ENCODE peak calls at places on chromosomes 4 and X, in five cellular contexts. V is suprapubic skin, F is upper lobe of left lung, K is GM12878, R is endothelial cell of umbilical vein. P is an unnamed sample.

GRCh38 chr4:185304944-185305690 is 90.6 kb downstream of the LRP2BP start:
- DNase-seq in K (peak), F (no peak), V (no peak), R (peak), P (no peak)

GRCh38 chr4:109873791-109874514 is 26.0 kb downstream of the LRIT3 start:
- DNase-seq in R (no peak), F (no peak), V (no peak), K (no peak), P (no peak)

GRCh38 chrX:136275553-136275952 is 24.4 kb upstream of the MAP7D3 start:
- DNase-seq in K (no peak), V (no peak), R (no peak), F (no peak), P (no peak)

GRCh38 chrX:154046262-154046771 is 26.6 kb upstream of the IRAK1 start:
- DNase-seq in V (no peak), F (no peak), K (no peak), R (peak), P (no peak)

GRCh38 chr4:13173974-13174373 is 310.2 kb downstream of the RAB28 start:
- DNase-seq in V (peak), K (no peak), R (no peak), F (no peak), P (no peak)

GRCh38 chr4:74202062-74202586 is 44.2 kb downstream of the MTHFD2L start:
- DNase-seq in R (no peak), F (no peak), K (no peak), V (no peak), P (no peak)

GRCh38 chrX:10649286-10649685 is 28.9 kb upstream of the MID1 start:
- DNase-seq in F (no peak), R (no peak), K (no peak), V (no peak), P (no peak)

GRCh38 chr4:100935090-100935489 is 412.2 kb downstream of the PPP3CA start:
- DNase-seq in R (peak), K (no peak), F (no peak), V (no peak), P (no peak)

GRCh38 chr4:116512552-116512951 is 572.8 kb downstream of the TRAM1L1 start:
- DNase-seq in F (no peak), V (no peak), K (no peak), R (no peak), P (no peak)

GRCh38 chr4:73257995-73258667 is 467 bp downstream of the ANKRD17 start:
- DNase-seq in V (peak), K (no peak), R (peak), F (no peak), P (no peak)

GRCh38 chr4:110483516-110483915 is 7.6 kb downstream of the ENPEP start:
- DNase-seq in V (no peak), K (no peak), R (no peak), F (no peak), P (no peak)

GRCh38 chr4:7872264-7872771 is 67.3 kb downstream of the AFAP1 start:
- DNase-seq in K (no peak), F (no peak), V (no peak), R (no peak), P (no peak)

GRCh38 chrX:8845060-8845459 is 43.9 kb upstream of the FAM9A start:
- DNase-seq in R (no peak), F (no peak), K (no peak), V (no peak), P (no peak)

GRCh38 chr4:71184195-71184781 is 154.5 kb upstream of the SLC4A4 start:
- DNase-seq in F (no peak), V (no peak), K (peak), R (peak), P (peak)

GRCh38 chr4:2297606-2298517 is 36.0 kb upstream of the MXD4 start:
- DNase-seq in K (no peak), R (no peak), V (no peak), F (no peak), P (no peak)

GRCh38 chr4:23819041-23819511 is 70.8 kb downstream of the PPARGC1A start:
- DNase-seq in R (no peak), V (no peak), K (no peak), F (no peak), P (no peak)

GRCh38 chr4:18518098-18518497 is 496.5 kb upstream of the LCORL start:
- DNase-seq in R (no peak), V (no peak), K (no peak), F (no peak), P (no peak)

GRCh38 chr4:11720292-11720691 is 291.6 kb upstream of the HS3ST1 start:
- DNase-seq in F (no peak), V (no peak), K (no peak), R (peak), P (no peak)

GRCh38 chrX:38627683-38628082 is 66.3 kb downstream of the TSPAN7 start:
- DNase-seq in R (peak), V (no peak), K (no peak), F (no peak), P (no peak)

GRCh38 chr4:74878323-74878722 is 54.6 kb upstream of the PARM1 start:
- DNase-seq in K (no peak), F (no peak), V (no peak), R (no peak), P (no peak)

GRCh38 chr4:119672938-119673337 is 44.3 kb upstream of the PDE5A start:
- DNase-seq in K (no peak), F (no peak), V (no peak), R (no peak), P (no peak)

GRCh38 chr4:103091601-103092223 is 7.9 kb downstream of the BDH2 start:
- DNase-seq in K (peak), R (peak), V (no peak), F (no peak), P (no peak)

GRCh38 chrX:109691752-109692151 is 41.3 kb downstream of the ACSL4 start:
- DNase-seq in K (no peak), V (no peak), F (no peak), R (no peak), P (no peak)

GRCh38 chr4:100581337-100581736 is 63.5 kb upstream of the EMCN start:
- DNase-seq in R (no peak), K (no peak), V (no peak), F (no peak), P (no peak)

GRCh38 chrX:84487365-84488353 is 14.6 kb downstream of the HDX start:
- DNase-seq in K (peak), R (no peak), V (no peak), F (no peak), P (no peak)

GRCh38 chrX:17441965-17442364 is 67.0 kb downstream of the NHS start:
- DNase-seq in V (no peak), R (no peak), K (no peak), F (no peak), P (no peak)

GRCh38 chr4:3416270-3416669 is 25.5 kb upstream of the HGFAC start:
- DNase-seq in K (no peak), R (no peak), F (no peak), V (peak), P (no peak)

GRCh38 chr4:74619931-74620702 is 174.2 kb downstream of the BTC start:
- DNase-seq in K (no peak), V (no peak), F (no peak), R (peak), P (no peak)

GRCh38 chr4:93065790-93066189 is 762.0 kb downstream of the GRID2 start:
- DNase-seq in R (no peak), V (no peak), F (no peak), K (no peak), P (no peak)

GRCh38 chr4:161320377-161320776 is 843.4 kb downstream of the FSTL5 start:
- DNase-seq in F (no peak), V (no peak), K (no peak), R (peak), P (no peak)

GRCh38 chr4:112940364-112940763 is 109.1 kb upstream of the ANK2 start:
- DNase-seq in F (no peak), R (no peak), K (no peak), V (no peak), P (no peak)

GRCh38 chr4:27720010-27720766 is 859.5 kb downstream of the STIM2 start:
- DNase-seq in R (no peak), K (peak), F (no peak), V (no peak), P (no peak)

GRCh38 chrX:72576161-72576896 is 3.7 kb upstream of the HDAC8 start:
- DNase-seq in R (no peak), F (no peak), K (no peak), V (no peak), P (no peak)

GRCh38 chr4:119490335-119490734 is 138.3 kb downstream of the PDE5A start:
- DNase-seq in K (no peak), V (no peak), R (peak), F (no peak), P (no peak)

GRCh38 chr4:15703439-15703838 is 574 bp downstream of the BST1 start:
- DNase-seq in K (no peak), V (no peak), R (no peak), F (no peak), P (no peak)
- H3K4me3 ChIP-seq in K (peak), V (peak), R (no peak), F (peak), P (peak)

DNA sequence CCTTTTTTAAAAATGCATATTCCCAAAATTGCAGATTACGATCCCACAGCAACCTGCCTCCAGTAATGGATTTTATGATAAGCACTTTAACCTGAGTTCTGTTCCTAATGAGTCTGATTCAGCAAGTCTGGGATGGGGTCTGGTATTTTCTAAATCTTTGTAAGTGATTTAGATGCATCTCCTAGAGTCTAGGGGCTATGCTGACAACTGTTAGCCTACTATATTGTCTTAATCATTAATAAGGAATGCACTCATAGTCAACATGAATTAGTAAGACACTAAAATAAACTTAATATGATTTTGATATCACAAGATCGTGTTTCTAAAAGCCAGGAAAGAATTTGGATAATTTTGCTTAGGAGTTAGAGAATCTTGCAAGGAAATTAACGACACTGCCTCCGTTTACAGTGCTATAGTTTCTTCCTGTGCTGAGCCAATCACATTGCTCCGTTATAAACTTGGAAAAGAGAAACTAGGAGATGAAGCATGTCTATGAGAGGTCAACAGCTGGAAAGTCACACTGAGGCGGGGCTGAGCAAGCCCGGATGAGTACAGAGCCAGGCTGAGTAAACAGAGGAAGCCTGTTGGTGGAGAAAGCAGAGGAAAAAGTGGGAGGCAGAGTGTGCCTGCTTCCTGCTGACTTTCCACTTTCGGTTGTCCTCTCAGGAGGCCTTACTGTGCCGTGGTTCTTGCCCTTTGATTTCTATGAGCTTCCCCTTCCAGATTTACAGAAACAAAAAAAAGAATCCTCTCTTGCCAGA is 5.4 kb downstream of the SCARB2 start:
- DNase-seq in R (peak), K (no peak), V (peak), F (no peak), P (peak)
- TF ChIP-seq POLR2A in R (peak), K (no peak), V (no peak), F (peak), P (no peak)

GRCh38 chrX:47620303-47620685 is 637 bp upstream of the SYN1 start:
- DNase-seq in K (no peak), F (no peak), R (no peak), V (peak), P (no peak)

GRCh38 chrX:47618923-47619485 is 653 bp downstream of the SYN1 start:
- DNase-seq in V (no peak), K (no peak), R (no peak), F (no peak), P (no peak)

GRCh38 chrX:47623540-47624027 is 3.9 kb upstream of the SYN1 start:
- DNase-seq in R (peak), F (peak), V (peak), K (no peak), P (no peak)

GRCh38 chrX:47621851-47622250 is 2.2 kb upstream of the SYN1 start:
- DNase-seq in V (peak), F (no peak), R (no peak), K (no peak), P (no peak)

DNA sequence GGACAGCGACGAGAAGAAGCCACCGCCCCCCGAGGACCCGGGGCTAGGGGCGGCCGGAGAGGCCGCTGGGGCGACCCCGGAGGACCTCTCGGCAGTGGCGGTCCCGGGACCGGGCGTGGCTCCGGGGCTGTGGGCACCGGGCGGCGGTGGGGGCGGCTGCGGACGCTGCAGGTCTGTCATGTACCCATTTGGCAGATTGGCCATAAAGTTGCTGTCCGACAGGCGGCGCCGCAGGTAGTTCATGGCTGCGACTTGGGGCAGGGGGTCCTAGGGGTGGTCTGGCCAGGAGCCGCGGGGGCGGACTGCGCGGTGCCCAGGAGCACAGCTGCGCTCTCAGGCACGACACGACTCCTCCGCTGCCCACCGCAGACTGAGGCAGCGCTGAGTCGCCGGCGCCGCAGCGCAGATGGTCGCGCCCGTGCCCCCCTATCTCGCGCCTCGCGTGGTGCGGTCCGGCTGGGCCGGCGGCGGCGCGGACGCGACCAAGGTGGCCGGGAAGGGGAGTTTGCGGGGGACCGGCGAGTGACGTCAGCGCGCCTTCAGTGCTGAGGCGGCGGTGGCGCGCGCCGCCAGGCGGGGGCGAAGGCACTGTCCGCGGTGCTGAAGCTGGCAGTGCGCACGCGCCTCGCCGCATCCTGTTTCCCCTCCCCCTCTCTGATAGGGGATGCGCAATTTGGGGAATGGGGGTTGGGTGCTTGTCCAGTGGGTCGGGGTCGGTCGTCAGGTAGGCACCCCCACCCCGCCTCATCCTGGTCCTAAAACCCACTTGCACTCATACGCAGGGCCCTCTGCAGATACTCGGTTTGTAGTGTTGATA is at the start of gene SYN1:
- DNase-seq in K (no peak), R (peak), F (peak), V (no peak), P (peak)
- TF ChIP-seq POLR2AphosphoS5 in K (no peak), R (peak), F (peak), V (no peak), P (no peak)

DNA sequence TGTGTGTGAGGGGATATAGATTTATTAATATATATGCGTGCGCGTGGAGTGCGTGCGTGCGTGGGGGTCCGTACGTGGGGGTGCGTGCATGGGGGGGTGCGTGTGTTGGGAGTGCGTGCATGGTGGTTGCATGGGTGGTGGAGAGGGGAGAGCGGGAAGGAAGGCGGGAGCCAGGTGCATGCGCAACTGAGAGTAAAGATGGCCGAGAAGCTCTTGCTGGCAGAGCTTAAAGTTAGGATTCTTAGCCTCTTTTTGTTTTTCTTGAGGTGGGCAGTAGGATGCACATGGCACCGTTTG is 45.8 kb downstream of the TEX13B start:
- DNase-seq in R (no peak), V (no peak), F (no peak), K (no peak), P (no peak)
- H3K4me3 ChIP-seq in R (no peak), V (peak), F (no peak), K (no peak), P (no peak)

P was measured in stomach.